ENCODE peak calls at places on chromosome 21, in six cellular contexts. D is H9, B is neuronal stem cell, C is H1, W is mesendoderm, K is mesenchymal stem cell. N is an unnamed sample.

GRCh38 chr21:15992171-15992570 is 262.4 kb downstream of the USP25 start:
- DNase-seq in B (no peak), D (no peak), W (no peak), K (peak), C (no peak), N (peak)

GRCh38 chr21:43206231-43207042 is 37.6 kb downstream of the CRYAA start:
- DNase-seq in C (no peak), W (no peak), K (no peak), D (peak), B (no peak), N (no peak)

GRCh38 chr21:43348801-43349261 is 78.1 kb downstream of the SIK1 start:
- DNase-seq in D (no peak), B (no peak), W (no peak), K (no peak), C (no peak), N (no peak)

GRCh38 chr21:43362306-43362927 is 64.5 kb downstream of the SIK1 start:
- DNase-seq in K (peak), C (no peak), W (peak), B (no peak), D (peak), N (peak)

GRCh38 chr21:25735895-25736597 is 1.3 kb downstream of the GABPA start:
- DNase-seq in C (no peak), K (peak), B (no peak), W (peak), D (no peak), N (peak)

GRCh38 chr21:43339668-43340067 is 87.3 kb downstream of the SIK1 start:
- DNase-seq in B (no peak), C (no peak), K (no peak), W (no peak), D (no peak), N (no peak)

GRCh38 chr21:40512590-40512989 is 334.4 kb downstream of the DSCAM start:
- DNase-seq in W (peak), D (peak), C (no peak), K (no peak), B (no peak), N (no peak)

GRCh38 chr21:40562603-40563002 is 284.4 kb downstream of the DSCAM start:
- DNase-seq in D (no peak), K (no peak), C (no peak), W (no peak), B (no peak), N (no peak)

GRCh38 chr21:44267655-44268142 is 6.0 kb upstream of the DNMT3L start:
- DNase-seq in K (no peak), D (no peak), B (no peak), W (no peak), C (no peak), N (no peak)

GRCh38 chr21:31137951-31138350 is 99.7 kb upstream of the KRTAP19-8 start:
- DNase-seq in K (no peak), C (no peak), W (no peak), B (no peak), D (no peak), N (no peak)

GRCh38 chr21:44353200-44353970 is at the start of gene TRPM2:
- DNase-seq in K (no peak), C (no peak), B (no peak), W (no peak), D (no peak), N (no peak)

GRCh38 chr21:37231247-37231645 is 35.9 kb downstream of the VPS26C start:
- DNase-seq in K (no peak), D (no peak), B (no peak), W (no peak), C (no peak), N (no peak)

GRCh38 chr21:36482181-36482580 is 2.3 kb upstream of the CLDN14 start:
- DNase-seq in K (no peak), W (no peak), D (no peak), B (no peak), C (no peak), N (no peak)

GRCh38 chr21:44521928-44522752 is 17.9 kb downstream of the KRTAP10-1 start:
- DNase-seq in K (no peak), C (no peak), W (no peak), D (peak), B (no peak), N (no peak)

GRCh38 chr21:36709868-36710728 is 11.2 kb downstream of the SIM2 start:
- DNase-seq in C (no peak), K (no peak), D (peak), W (no peak), B (peak), N (no peak)

GRCh38 chr21:44018813-44019567 is 6.9 kb downstream of the TRAPPC10 start:
- DNase-seq in C (no peak), B (no peak), W (no peak), D (no peak), K (no peak), N (no peak)

GRCh38 chr21:44395260-44395659 is 41.8 kb downstream of the TRPM2 start:
- DNase-seq in W (no peak), B (no peak), C (no peak), K (no peak), D (no peak), N (no peak)

GRCh38 chr21:36694593-36695282 is 4.2 kb upstream of the SIM2 start:
- DNase-seq in B (no peak), K (no peak), C (no peak), W (peak), D (no peak), N (no peak)

GRCh38 chr21:43731891-43732711 is 13.2 kb downstream of the PDXK start:
- DNase-seq in C (no peak), B (no peak), K (no peak), D (no peak), W (no peak), N (no peak)

GRCh38 chr21:44275041-44275440 is 10.6 kb upstream of the AIRE start:
- DNase-seq in B (no peak), D (no peak), C (no peak), K (no peak), W (no peak), N (no peak)

GRCh38 chr21:37061926-37062591 is 10.8 kb downstream of the PIGP start:
- DNase-seq in C (no peak), B (no peak), D (no peak), K (peak), W (no peak), N (no peak)

GRCh38 chr21:36310016-36310415 is 10.0 kb upstream of the MORC3 start:
- DNase-seq in W (no peak), D (no peak), B (no peak), C (no peak), K (no peak), N (no peak)

GRCh38 chr21:30268608-30269197 is 14.0 kb downstream of the KRTAP24-1 start:
- DNase-seq in B (no peak), D (peak), K (no peak), W (peak), C (no peak), N (no peak)

GRCh38 chr21:14737922-14738321 is 191.8 kb upstream of the SAMSN1 start:
- DNase-seq in C (no peak), B (peak), K (peak), W (peak), D (no peak), N (peak)

GRCh38 chr21:38668067-38668466 is 137.7 kb upstream of the ETS2 start:
- DNase-seq in K (no peak), W (no peak), D (no peak), C (no peak), B (no peak), N (no peak)

GRCh38 chr21:17451364-17451869 is 61.4 kb upstream of the CXADR start:
- DNase-seq in K (peak), B (no peak), W (no peak), D (no peak), C (no peak), N (peak)

GRCh38 chr21:44012474-44013379 is 618 bp downstream of the TRAPPC10 start:
- DNase-seq in C (no peak), K (peak), D (peak), W (peak), B (peak), N (peak)

GRCh38 chr21:14901482-14901958 is 163.3 kb downstream of the NRIP1 start:
- DNase-seq in D (no peak), B (no peak), W (no peak), C (no peak), K (peak), N (peak)

GRCh38 chr21:38171723-38172344 is 85.0 kb upstream of the KCNJ15 start:
- DNase-seq in D (peak), K (peak), W (peak), C (peak), B (peak), N (peak)

GRCh38 chr21:38256599-38257302 is at the start of gene KCNJ15:
- DNase-seq in K (no peak), D (no peak), C (no peak), B (no peak), W (no peak), N (no peak)

GRCh38 chr21:38834725-38835124 is 29.0 kb downstream of the ETS2 start:
- DNase-seq in C (no peak), D (no peak), B (no peak), W (no peak), K (no peak), N (no peak)

GRCh38 chr21:15022608-15023261 is 42.1 kb downstream of the NRIP1 start:
- DNase-seq in W (no peak), B (no peak), K (no peak), C (no peak), D (no peak), N (peak)

GRCh38 chr21:28554660-28555475 is 437.8 kb downstream of the LTN1 start:
- DNase-seq in D (peak), C (no peak), B (no peak), K (peak), W (peak), N (peak)
- H2BK15ac ChIP-seq in D (no peak), C (no peak), B (no peak), K (no peak), W (no peak), N (no peak)

GRCh38 chr21:45632897-45633260 is 10.6 kb upstream of the PCBP3 start:
- DNase-seq in B (no peak), C (no peak), W (no peak), D (no peak), K (no peak), N (no peak)
- H2BK15ac ChIP-seq in B (no peak), C (no peak), W (no peak), D (no peak), K (no peak), N (no peak)

DNA sequence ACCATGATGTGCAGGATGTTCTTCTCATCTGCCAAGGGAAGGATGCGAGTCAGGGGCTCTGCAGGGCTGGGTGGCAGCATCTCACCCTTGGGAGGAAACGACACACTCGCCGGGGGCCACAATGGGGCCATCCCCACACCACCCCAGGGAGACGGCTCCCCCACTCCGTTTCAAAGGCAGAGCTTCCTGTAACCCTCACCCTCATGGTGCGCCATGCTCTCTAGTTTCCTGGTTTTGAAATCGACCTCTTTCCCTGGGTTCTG is 20.2 kb downstream of the RIPK4 start:
- DNase-seq in B (no peak), K (no peak), C (no peak), D (no peak), W (no peak), N (no peak)
- H2BK15ac ChIP-seq in B (no peak), K (no peak), C (no peak), D (no peak), W (no peak), N (no peak)

DNA sequence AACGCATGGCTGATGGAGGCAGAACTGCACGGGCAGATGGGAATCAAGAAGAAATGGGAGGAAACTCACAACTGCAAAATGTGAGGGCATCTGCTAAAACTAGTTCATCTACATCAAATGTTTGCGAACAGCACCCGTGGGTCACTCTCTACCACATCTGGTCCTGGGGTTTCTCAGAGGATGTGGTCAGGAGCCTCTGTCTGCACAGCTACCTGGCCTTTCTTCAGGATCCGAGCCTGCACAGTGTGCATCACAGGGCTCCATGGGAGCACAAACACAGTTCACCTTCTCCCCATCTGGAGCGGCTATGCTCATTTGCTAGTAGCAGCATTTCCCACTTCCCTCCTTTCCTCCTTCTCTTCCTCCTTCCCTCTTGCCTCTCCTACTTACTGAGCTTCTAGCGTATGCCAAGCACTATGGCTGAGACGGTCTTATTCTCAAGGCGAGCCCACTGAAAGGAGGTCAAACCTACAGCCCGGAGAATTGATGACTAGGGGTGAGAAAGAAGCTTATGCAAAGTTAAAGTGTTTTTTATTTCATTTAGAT is 39.9 kb downstream of the RCAN1 start:
- DNase-seq in W (no peak), K (no peak), C (no peak), B (no peak), D (no peak), N (no peak)
- H2BK15ac ChIP-seq in W (no peak), K (no peak), C (no peak), B (no peak), D (no peak), N (no peak)

GRCh38 chr21:34133802-34134201 is 60.4 kb downstream of the MRPS6 start:
- DNase-seq in C (no peak), B (no peak), K (no peak), D (no peak), W (peak), N (no peak)
- H2BK15ac ChIP-seq in C (no peak), B (no peak), K (no peak), D (no peak), W (no peak), N (no peak)

GRCh38 chr21:18620421-18620820 is 216.8 kb upstream of the TMPRSS15 start:
- DNase-seq in D (no peak), K (no peak), B (no peak), C (no peak), W (no peak), N (no peak)
- H2BK15ac ChIP-seq in D (no peak), K (no peak), B (no peak), C (no peak), W (no peak), N (no peak)

GRCh38 chr21:32475162-32475812 is 62.8 kb downstream of the EVA1C start:
- DNase-seq in W (no peak), C (no peak), D (no peak), B (no peak), K (no peak), N (peak)
- H2BK15ac ChIP-seq in W (no peak), C (no peak), D (no peak), B (no peak), K (no peak), N (peak)

DNA sequence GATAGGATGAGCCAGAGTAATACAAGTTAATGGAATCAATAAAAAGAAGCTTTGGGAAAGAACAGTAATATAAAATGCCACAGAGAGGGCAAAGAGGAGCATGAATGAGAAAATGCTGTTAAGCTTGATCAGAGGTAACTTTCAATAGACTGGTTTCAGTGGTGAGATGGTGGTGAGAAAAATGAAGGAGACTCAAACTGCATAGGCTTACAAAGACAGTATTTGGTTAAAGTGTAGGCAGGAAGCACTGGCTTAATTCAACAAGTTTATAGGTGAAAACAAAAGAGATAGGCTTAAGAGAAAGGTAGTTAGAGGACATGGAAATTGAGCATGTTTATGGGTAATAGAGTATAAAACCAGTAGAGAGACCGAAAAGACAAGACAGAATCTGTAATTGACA is 298.6 kb upstream of the ADAMTS5 start:
- DNase-seq in C (no peak), D (no peak), W (no peak), B (no peak), K (no peak), N (no peak)
- H2BK15ac ChIP-seq in C (no peak), D (no peak), W (no peak), B (no peak), K (no peak), N (no peak)

GRCh38 chr21:35145626-35146236 is 96.6 kb upstream of the RUNX1 start:
- DNase-seq in C (no peak), D (no peak), B (no peak), W (no peak), K (no peak), N (no peak)

GRCh38 chr21:35144978-35145377 is 95.9 kb upstream of the RUNX1 start:
- DNase-seq in C (no peak), B (no peak), K (no peak), W (no peak), D (no peak), N (no peak)

GRCh38 chr21:35149698-35150097 is 100.6 kb upstream of the RUNX1 start:
- DNase-seq in C (no peak), W (no peak), B (no peak), D (no peak), K (peak), N (peak)

GRCh38 chr21:35150562-35151226 is 101.6 kb upstream of the RUNX1 start:
- DNase-seq in W (peak), K (peak), B (no peak), D (no peak), C (no peak), N (peak)

DNA sequence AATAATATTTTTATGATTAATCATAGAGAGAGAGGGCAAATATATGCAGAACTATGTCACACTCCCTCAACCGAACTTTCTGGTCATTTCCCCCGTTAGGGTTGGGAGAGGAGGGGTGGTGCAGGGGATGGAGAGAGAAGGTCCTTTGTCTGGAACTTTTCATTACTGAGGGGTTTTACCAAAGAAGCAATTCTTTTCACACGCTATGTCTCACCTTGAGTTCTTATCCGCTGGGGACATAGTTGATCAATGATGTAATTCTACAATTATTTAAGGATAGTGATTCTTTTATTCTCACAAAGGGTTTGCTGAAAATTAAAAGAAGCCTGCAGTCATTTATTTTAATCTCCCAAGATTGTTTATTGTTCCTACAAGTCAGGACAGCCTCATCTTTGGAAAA is 98.3 kb upstream of the RUNX1 start:
- DNase-seq in C (no peak), W (peak), D (no peak), K (no peak), B (no peak), N (no peak)
- H2BK15ac ChIP-seq in C (no peak), W (no peak), D (no peak), K (no peak), B (no peak), N (no peak)

GRCh38 chr21:46329796-46330195 is 5.8 kb downstream of the PCNT start:
- DNase-seq in D (no peak), C (no peak), W (no peak), K (no peak), B (no peak), N (no peak)
- H2BK15ac ChIP-seq in D (no peak), C (no peak), W (no peak), K (no peak), B (no peak), N (no peak)

N was measured in IMR-90.